ENCODE peak calls at places on chromosomes 1 and 21, in seven cellular contexts. R is mucosa of descending colon, E is fibroblast of lung, K is left ventricle myocardium inferior, I is tibial nerve, L is neural progenitor cell, X is Panc1. B is an unnamed sample.

GRCh38 chr1:193058529-193059281 is 455 bp downstream of the UCHL5 start:
- DNase-seq in R (peak; percentile 71), K (peak; percentile 18), I (peak; percentile 13), E (peak; percentile 61), L (no peak), X (no peak), B (peak; percentile 11)

GRCh38 chr1:222081859-222082258 is 340.0 kb upstream of the DUSP10 start:
- DNase-seq in E (peak; percentile 34), I (no peak), L (no peak), R (no peak), K (no peak), X (no peak), B (no peak)

GRCh38 chr1:185360714-185361113 is 43.7 kb upstream of the IVNS1ABP start:
- DNase-seq in X (no peak), I (no peak), L (no peak), E (peak; percentile 63), K (no peak), R (no peak), B (no peak)

GRCh38 chr1:211596418-211597181 is 17.6 kb upstream of the SLC30A1 start:
- DNase-seq in E (no peak), R (no peak), K (no peak), I (no peak), X (no peak), L (peak; percentile 23), B (no peak)

GRCh38 chr1:17230106-17230505 is 18.8 kb upstream of the PADI3 start:
- DNase-seq in E (no peak), X (no peak), R (no peak), L (no peak), I (no peak), K (no peak), B (no peak)

GRCh38 chr1:214470132-214470531 is 81.3 kb downstream of the PTPN14 start:
- DNase-seq in X (no peak), K (no peak), E (no peak), L (no peak), R (no peak), I (no peak), B (no peak)

GRCh38 chr1:230456478-230456877 is 30.3 kb upstream of the PGBD5 start:
- DNase-seq in R (no peak), K (no peak), X (no peak), L (no peak), E (no peak), I (no peak), B (peak; percentile 14)

GRCh38 chr21:42056996-42057689 is 14.0 kb upstream of the UMODL1 start:
- DNase-seq in I (no peak), L (no peak), X (no peak), R (peak; percentile 83), E (peak; percentile 99), K (no peak), B (no peak)

GRCh38 chr1:109060707-109061106 is 15.1 kb downstream of the TAF13 start:
- DNase-seq in X (no peak), K (no peak), R (no peak), I (no peak), L (no peak), E (no peak), B (no peak)

GRCh38 chr1:3588395-3588794 is 22.9 kb downstream of the MEGF6 start:
- DNase-seq in K (no peak), I (no peak), E (no peak), R (no peak), L (no peak), X (no peak), B (no peak)

DNA sequence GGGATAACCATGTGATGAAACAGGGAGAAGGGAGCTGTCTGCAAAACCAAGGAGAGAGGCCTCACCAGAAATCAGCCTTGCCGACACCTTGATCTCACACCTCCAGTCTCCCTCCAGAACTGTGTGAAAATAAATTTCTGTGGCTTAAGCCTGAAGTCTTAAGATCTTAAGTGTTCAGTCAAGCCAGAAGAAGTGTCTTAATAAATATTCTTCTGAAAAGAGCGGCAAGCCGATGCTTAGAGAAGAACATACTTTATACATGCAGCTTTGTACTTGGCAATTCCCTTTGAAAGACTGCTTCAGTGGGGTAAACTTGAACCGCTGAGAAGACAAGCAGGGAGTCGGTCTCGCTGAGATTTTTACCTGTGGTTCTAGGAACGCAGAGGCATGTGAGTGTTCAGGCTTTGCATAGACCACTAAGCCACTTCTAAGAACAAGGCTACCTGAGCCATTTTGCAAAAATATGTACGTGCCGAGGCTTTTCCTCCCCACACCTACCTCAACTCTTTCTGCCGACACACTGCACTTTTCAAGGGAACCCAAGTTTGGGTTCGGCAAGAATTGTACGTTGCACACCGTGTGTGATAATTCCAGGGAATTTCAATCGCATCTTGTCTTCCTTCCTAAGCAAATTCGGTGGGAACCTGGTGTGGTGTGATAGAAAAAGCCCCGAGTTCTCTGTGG is 3.4 kb downstream of the RUNX1 start:
- DNase-seq in E (no peak), R (no peak), L (no peak), K (no peak), X (no peak), I (no peak), B (no peak)
- H3K4me3 ChIP-seq in E (no peak overlapping the region), R (no peak overlapping the region), L (no peak overlapping the region), K (no peak overlapping the region), X (no peak overlapping the region), I (no peak overlapping the region), B (no peak overlapping the region)

GRCh38 chr1:22494144-22494543 is 42.5 kb downstream of the ZBTB40 start:
- DNase-seq in R (no peak), X (no peak), I (no peak), K (no peak), L (no peak), E (no peak), B (no peak)
- H3K4me1 ChIP-seq in R (no peaks in the 10 kb centered on the region), X (no peaks in the 10 kb centered on the region), I (no peaks in the 10 kb centered on the region), K (peaks cover 49% of the 10 kb centered on the region), L (peaks cover 9% of the 10 kb centered on the region), E (no peaks in the 10 kb centered on the region), B (peaks cover 33% of the 10 kb centered on the region)

GRCh38 chr1:38028671-38029070 is 16.1 kb downstream of the UTP11 start:
- DNase-seq in E (no peak), X (no peak), I (no peak), R (no peak), K (no peak), L (no peak), B (no peak)
- TF ChIP-seq CTCF in E (no peak), X (no peak), I (no peak), R (no peak), K (no peak), L (no peak), B (no peak)

GRCh38 chr21:37564924-37565529 is 198.5 kb downstream of the DYRK1A start:
- DNase-seq in R (no peak), X (no peak), L (peak; percentile 42), K (no peak), I (no peak), E (peak; percentile 39), B (no peak)
- H3K4me3 ChIP-seq in R (no peak overlapping the region), X (peak overlapping the region; percentile 63), L (no peak overlapping the region), K (peak overlapping the region; percentile 80), I (peak overlapping the region; percentile 75), E (no peak overlapping the region), B (peak overlapping the region; percentile 65)

GRCh38 chr1:59292557-59292956 is 4.3 kb upstream of the FGGY start:
- DNase-seq in L (no peak), K (no peak), E (no peak), I (peak; percentile 63), R (no peak), X (no peak), B (no peak)
- H3K4me1 ChIP-seq in L (peaks cover 6% of the 10 kb centered on the region), K (peaks cover 41% of the 10 kb centered on the region), E (peaks cover 2% of the 10 kb centered on the region), I (no peaks in the 10 kb centered on the region), R (no peaks in the 10 kb centered on the region), X (peaks cover 9% of the 10 kb centered on the region), B (peaks cover 4% of the 10 kb centered on the region)

DNA sequence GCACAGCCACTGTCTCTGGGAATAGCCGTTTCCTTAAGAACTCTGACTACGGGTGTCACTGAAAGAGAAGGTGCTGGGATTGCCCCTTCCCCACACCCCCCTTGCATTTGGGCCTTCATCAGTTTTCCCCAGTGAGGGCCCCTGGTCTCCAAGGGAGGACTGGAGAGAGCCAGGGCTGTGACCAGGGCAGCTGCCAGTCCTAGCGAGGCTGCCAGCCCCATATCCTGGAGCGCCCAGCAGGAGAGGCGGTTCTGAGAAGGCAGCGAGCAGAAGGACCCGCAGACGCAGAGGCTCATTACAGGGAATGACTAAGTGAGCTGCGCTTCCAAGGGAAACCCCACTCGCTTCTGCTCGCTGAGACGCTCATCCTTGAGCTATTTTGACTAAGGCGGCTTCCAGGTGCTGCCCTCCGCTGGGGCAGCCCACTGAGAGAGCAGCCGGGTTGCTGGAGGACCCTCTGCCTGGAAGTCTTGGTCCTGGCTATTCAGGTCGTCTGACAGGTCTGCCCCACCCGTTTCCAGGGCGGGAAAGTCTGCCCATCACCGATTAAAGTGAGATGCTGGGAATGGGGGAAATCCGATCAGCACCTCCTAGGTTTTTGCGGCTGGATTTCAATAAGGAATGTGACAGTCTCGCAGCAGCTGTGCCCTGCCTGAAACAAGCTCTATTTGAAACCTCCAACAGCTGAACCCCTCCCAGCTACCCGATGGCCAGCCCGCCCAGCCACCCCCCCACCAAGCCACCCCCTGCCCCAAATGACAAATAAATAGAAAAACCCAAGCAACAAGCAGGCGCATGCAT is 2.9 kb downstream of the KCNN3 start:
- DNase-seq in K (no peak), L (peak; percentile 64), I (no peak), E (peak; percentile 82), X (no peak), R (no peak), B (no peak)
- TF ChIP-seq CTCF in K (no peak), L (no peak), I (no peak), E (no peak), X (no peak), R (no peak), B (peak; percentile 12)

GRCh38 chr1:205284420-205285144 is 37.0 kb downstream of the NUAK2 start:
- DNase-seq in L (peak; percentile 88), E (peak; percentile 99), R (peak; percentile 94), K (peak; percentile 79), X (no peak), I (peak; percentile 80), B (peak; percentile 79)

GRCh38 chr1:205286335-205286950 is 35.1 kb downstream of the NUAK2 start:
- DNase-seq in E (peak; percentile 86), I (no peak), R (peak; percentile 79), K (no peak), L (no peak), X (no peak), B (no peak)

GRCh38 chr1:205285391-205286101 is 36.0 kb downstream of the NUAK2 start:
- DNase-seq in E (peak; percentile 62), I (no peak), K (no peak), X (no peak), L (no peak), R (peak; percentile 15), B (no peak)

GRCh38 chr1:205287076-205287475 is 34.5 kb downstream of the NUAK2 start:
- DNase-seq in K (no peak), R (no peak), L (no peak), X (no peak), I (no peak), E (peak; percentile 42), B (no peak)

DNA sequence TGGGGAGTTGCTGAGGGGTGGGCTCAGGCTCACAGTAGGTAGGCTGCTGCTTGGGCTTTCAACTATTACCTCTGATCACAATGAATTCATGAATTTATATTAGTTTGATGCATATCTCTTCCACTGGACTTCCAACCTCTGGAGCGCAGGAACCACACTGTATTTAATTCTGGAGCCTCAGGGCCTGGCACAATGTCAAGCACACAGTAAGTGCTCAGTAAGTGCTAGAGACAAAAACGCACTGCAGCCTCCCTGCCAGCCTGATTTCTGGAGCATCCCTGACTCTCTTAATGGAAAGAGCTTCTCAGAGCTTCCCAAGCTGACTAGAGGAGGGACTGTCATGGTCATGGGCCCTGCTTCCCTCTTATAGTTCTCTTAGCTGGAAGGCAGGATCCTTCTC is 33.8 kb downstream of the NUAK2 start:
- DNase-seq in R (no peak), E (no peak), K (no peak), I (no peak), L (no peak), X (no peak), B (no peak)
- H3K4me3 ChIP-seq in R (no peak overlapping the region), E (no peak overlapping the region), K (no peak overlapping the region), I (no peak overlapping the region), L (no peak overlapping the region), X (no peak overlapping the region), B (no peak overlapping the region)